ENCODE peak calls at places on chromosomes 4 and X, in four cellular contexts. D, W, S and T are unnamed samples.

GRCh38 chr4:106365613-106366012 is 3.0 kb downstream of the GIMD1 start:
- DNase-seq in D (no peak), W (no peak), S (peak; percentile 97), T (no peak)

GRCh38 chr4:101282076-101282844 is 65.1 kb downstream of the PPP3CA start:
- DNase-seq in D (no peak), W (no peak), S (no peak), T (peak; percentile 57)

GRCh38 chrX:119376312-119376711 is 22.8 kb upstream of the SLC25A43 start:
- DNase-seq in D (no peak), W (no peak), S (no peak), T (no peak)

GRCh38 chr4:15400911-15401671 is 26.7 kb upstream of the C1QTNF7 start:
- DNase-seq in D (no peak), W (no peak), S (peak; percentile 90), T (no peak)

GRCh38 chrX:6505960-6506359 is 29.0 kb downstream of the VCX3A start:
- DNase-seq in D (no peak), W (no peak), S (no peak), T (no peak)

GRCh38 chr4:68076194-68076593 is 53.5 kb downstream of the TMPRSS11F start:
- DNase-seq in D (peak; percentile 42), W (no peak), S (no peak), T (no peak)

GRCh38 chr4:164807611-164808010 is 53.7 kb downstream of the SMIM31 start:
- DNase-seq in D (no peak), W (no peak), S (no peak), T (peak; percentile 73)

GRCh38 chrX:104795804-104796203 is 229.8 kb downstream of the IL1RAPL2 start:
- DNase-seq in D (no peak), W (no peak), S (no peak), T (no peak)

GRCh38 chr4:89307446-89308160 is at the start of gene GPRIN3:
- DNase-seq in D (no peak), W (no peak), S (peak; percentile 70), T (peak; percentile 88)

GRCh38 chrX:71671938-71672337 is 4.6 kb downstream of the LOC101059915 start:
- DNase-seq in D (no peak), W (no peak), S (no peak), T (no peak)

GRCh38 chr4:142274137-142274536 is 572.0 kb downstream of the INPP4B start:
- DNase-seq in D (no peak), W (no peak), S (peak; percentile 70), T (no peak)

GRCh38 chr4:155208258-155209054 is at the start of gene NPY2R:
- DNase-seq in D (no peak), W (no peak), S (no peak), T (peak; percentile 91)

GRCh38 chrX:973010-973409 is 239.4 kb downstream of the CRLF2 start:
- DNase-seq in D (no peak), W (no peak), S (no peak), T (no peak)

GRCh38 chr4:112626228-112626627 is 10.5 kb downstream of the ZGRF1 start:
- DNase-seq in D (no peak), W (no peak), S (no peak), T (no peak)

GRCh38 chrX:28108186-28108945 is 127.1 kb upstream of the DCAF8L1 start:
- DNase-seq in D (no peak), W (no peak), S (no peak), T (no peak)

GRCh38 chr4:128917781-128918180 is 108.3 kb downstream of the JADE1 start:
- DNase-seq in D (no peak), W (peak; percentile 68), S (no peak), T (no peak)

GRCh38 chr4:76526585-76526990 is 91.6 kb downstream of the SHROOM3 start:
- DNase-seq in D (no peak), W (no peak), S (no peak), T (no peak)

GRCh38 chr4:17335371-17335770 is 176.5 kb downstream of the QDPR start:
- DNase-seq in D (no peak), W (no peak), S (no peak), T (no peak)

GRCh38 chr4:168766537-168767316 is 243.3 kb downstream of the CBR4 start:
- DNase-seq in D (no peak), W (no peak), S (peak; percentile 64), T (no peak)

GRCh38 chr4:187491421-187491820 is 504.1 kb upstream of the ZFP42 start:
- DNase-seq in D (no peak), W (no peak), S (no peak), T (no peak)

GRCh38 chrX:140180585-140180984 is 215.3 kb upstream of the CXorf66 start:
- DNase-seq in D (no peak), W (no peak), S (peak; percentile 61), T (no peak)

GRCh38 chr4:74230902-74231499 is 73.1 kb downstream of the MTHFD2L start:
- DNase-seq in D (peak; percentile 36), W (no peak), S (peak; percentile 96), T (no peak)

GRCh38 chr4:77336411-77337142 is 179.6 kb downstream of the CCNG2 start:
- DNase-seq in D (no peak), W (no peak), S (peak; percentile 23), T (no peak)

GRCh38 chrX:43870758-43871419 is 11.4 kb downstream of the MAOB start:
- DNase-seq in D (no peak), W (no peak), S (no peak), T (no peak)

GRCh38 chr4:151175204-151175603 is 75.8 kb downstream of the RPS3A start:
- DNase-seq in D (no peak), W (no peak), S (no peak), T (no peak)

GRCh38 chr4:8577972-8578371 is 2.2 kb upstream of the GPR78 start:
- DNase-seq in D (no peak), W (no peak), S (no peak), T (peak; percentile 65)

GRCh38 chr4:85821688-85822087 is 346.7 kb downstream of the ARHGAP24 start:
- DNase-seq in D (no peak), W (no peak), S (no peak), T (no peak)

GRCh38 chr4:106149026-106149425 is 167.0 kb downstream of the TBCK start:
- DNase-seq in D (no peak), W (no peak), S (no peak), T (no peak)

GRCh38 chr4:155143512-155143911 is 64.9 kb upstream of the NPY2R start:
- DNase-seq in D (no peak), W (no peak), S (no peak), T (no peak)

GRCh38 chr4:99447079-99447478 is 11.9 kb upstream of the ADH7 start:
- DNase-seq in D (no peak), W (peak; percentile 34), S (peak; percentile 72), T (peak; percentile 62)

GRCh38 chr4:98568896-98569663 is 89.3 kb downstream of the TSPAN5 start:
- DNase-seq in D (no peak), W (no peak), S (peak; percentile 53), T (no peak)

GRCh38 chrX:8084023-8084422 is 87.0 kb downstream of the VCX2 start:
- DNase-seq in D (no peak), W (no peak), S (no peak), T (no peak)

GRCh38 chr4:77145806-77146425 is 11.1 kb upstream of the CCNG2 start:
- DNase-seq in D (no peak), W (no peak), S (peak; percentile 48), T (no peak)

GRCh38 chr4:55367084-55367722 is 21.2 kb downstream of the SRD5A3 start:
- DNase-seq in D (no peak), W (no peak), S (no peak), T (no peak)

GRCh38 chrX:152157042-152157441 is 18.7 kb upstream of the MAGEA10 start:
- DNase-seq in D (no peak), W (no peak), S (no peak), T (no peak)

GRCh38 chr4:168864831-168865541 is 145.1 kb downstream of the CBR4 start:
- DNase-seq in D (no peak), W (no peak), S (peak; percentile 80), T (peak; percentile 65)

GRCh38 chr4:16597829-16598228 is 300.6 kb downstream of the LDB2 start:
- DNase-seq in D (no peak), W (no peak), S (peak; percentile 68), T (no peak)

GRCh38 chrX:84501798-84502628 is at the start of gene HDX:
- DNase-seq in D (peak; percentile 94), W (peak; percentile 27), S (peak; percentile 92), T (peak; percentile 86)
- H3K9ac ChIP-seq in D (peak within 1 kb of the TSS; percentile 80), W (peak within 1 kb of the TSS; percentile 76), S (peak within 1 kb of the TSS; percentile 89), T (peak within 1 kb of the TSS; percentile 87)

GRCh38 chrX:110924871-110925270 is 129.3 kb upstream of the CHRDL1 start:
- DNase-seq in D (no peak), W (no peak), S (peak; percentile 1), T (no peak)
- H3K9ac ChIP-seq in D (no peak overlapping the region), W (no peak overlapping the region), S (no peak overlapping the region), T (no peak overlapping the region)

DNA sequence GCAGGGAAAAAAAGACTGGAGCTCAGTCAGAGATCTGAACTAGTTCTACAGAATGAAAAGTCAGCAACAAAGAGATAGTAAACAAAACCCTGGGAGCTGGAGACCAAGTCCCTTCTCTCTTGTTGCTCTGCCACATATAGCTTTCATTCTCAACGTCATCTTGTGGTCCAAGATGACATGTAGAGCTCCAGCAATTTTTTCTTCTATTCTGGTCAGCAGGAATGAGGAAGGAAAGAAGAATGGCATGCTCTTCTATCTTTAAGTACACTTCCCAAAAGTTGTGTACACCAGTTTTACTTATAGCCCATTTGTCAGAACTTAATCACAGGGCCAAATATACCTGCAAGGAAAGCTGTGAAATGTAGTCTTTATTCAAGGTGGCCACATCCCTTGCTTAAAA is 45.6 kb downstream of the RAP2C start:
- DNase-seq in D (no peak), W (no peak), S (no peak), T (no peak)
- H3K9ac ChIP-seq in D (no peak overlapping the region), W (no peak overlapping the region), S (no peak overlapping the region), T (no peak overlapping the region)

GRCh38 chr4:177313263-177313662 is 3.6 kb downstream of the NEIL3 start:
- DNase-seq in D (no peak), W (no peak), S (peak; percentile 66), T (no peak)

GRCh38 chr4:177308842-177309524 is 691 bp upstream of the NEIL3 start:
- DNase-seq in D (no peak), W (no peak), S (no peak), T (no peak)

GRCh38 chr4:177308125-177308524 is 1.5 kb upstream of the NEIL3 start:
- DNase-seq in D (no peak), W (no peak), S (peak; percentile 96), T (no peak)

GRCh38 chr4:177309525-177310371 is at the start of gene NEIL3:
- DNase-seq in D (peak; percentile 93), W (peak; percentile 54), S (peak; percentile 90), T (peak; percentile 94)
- H3K9ac ChIP-seq in D (peak within 1 kb of the TSS; percentile 75), W (peak within 1 kb of the TSS; percentile 79), S (peak within 1 kb of the TSS; percentile 69), T (peak within 1 kb of the TSS; percentile 63)

GRCh38 chrX:13487731-13488505 is 81.5 kb upstream of the EGFL6 start:
- DNase-seq in D (peak; percentile 79), W (peak; percentile 72), S (peak; percentile 73), T (peak; percentile 79)

GRCh38 chrX:13491061-13491460 is 78.3 kb upstream of the EGFL6 start:
- DNase-seq in D (no peak), W (no peak), S (no peak), T (no peak)

GRCh38 chrX:13488706-13489105 is 80.7 kb upstream of the EGFL6 start:
- DNase-seq in D (no peak), W (no peak), S (peak; percentile 3), T (no peak)

GRCh38 chrX:13492286-13492685 is 77.1 kb upstream of the EGFL6 start:
- DNase-seq in D (no peak), W (no peak), S (no peak), T (no peak)

GRCh38 chrX:13489451-13489850 is 80.0 kb upstream of the EGFL6 start:
- DNase-seq in D (no peak), W (no peak), S (peak; percentile 82), T (no peak)
- H3K9ac ChIP-seq in D (no peak overlapping the region), W (no peak overlapping the region), S (peak overlapping the region; percentile 78), T (no peak overlapping the region)